ENCODE peak calls at places on chromosomes 13 and 19, in ten cellular contexts. R, P, E, K, B, T, Q, A, F and C are unnamed samples.

GRCh38 chr13:95296326-95296939 is 4.8 kb downstream of the ABCC4 start:
- DNase-seq in R (peak; percentile 39), P (peak; percentile 16), E (no peak), K (no peak), B (no peak), T (no peak), Q (peak; percentile 6), A (peak; percentile 11), F (no peak), C (no peak)

GRCh38 chr13:112756967-112757758 is 67.3 kb downstream of the ATP11A start:
- DNase-seq in R (no peak), P (no peak), E (no peak), K (no peak), B (peak; percentile 93), T (no peak), Q (no peak), A (no peak), F (no peak), C (no peak)

GRCh38 chr19:10553943-10554381 is 10.3 kb downstream of the ATG4D start:
- DNase-seq in R (no peak), P (peak; percentile 31), E (peak; percentile 51), K (peak; percentile 40), B (no peak), T (peak; percentile 83), Q (peak; percentile 80), A (peak; percentile 68), F (no peak), C (peak; percentile 65)

GRCh38 chr19:33280351-33280921 is 21.9 kb downstream of the CEBPA start:
- DNase-seq in R (no peak), P (peak; percentile 44), E (no peak), K (no peak), B (no peak), T (peak; percentile 74), Q (peak; percentile 62), A (no peak), F (no peak), C (peak; percentile 47)

GRCh38 chr19:2560369-2560768 is 84.4 kb downstream of the GADD45B start:
- DNase-seq in R (no peak), P (no peak), E (no peak), K (no peak), B (no peak), T (no peak), Q (no peak), A (no peak), F (no peak), C (no peak)

GRCh38 chr13:44373601-44374347 is at the start of gene SERP2:
- DNase-seq in R (no peak), P (no peak), E (no peak), K (no peak), B (no peak), T (peak; percentile 38), Q (peak; percentile 28), A (no peak), F (peak; percentile 33), C (no peak)

GRCh38 chr19:45711851-45712698 is 18.6 kb downstream of the FBXO46 start:
- DNase-seq in R (no peak), P (no peak), E (no peak), K (no peak), B (no peak), T (no peak), Q (no peak), A (no peak), F (no peak), C (no peak)

GRCh38 chr13:20128459-20128927 is 32.4 kb downstream of the GJA3 start:
- DNase-seq in R (no peak), P (no peak), E (no peak), K (no peak), B (no peak), T (no peak), Q (no peak), A (peak; percentile 23), F (no peak), C (no peak)

GRCh38 chr19:43290568-43291359 is 21.4 kb upstream of the PSG9 start:
- DNase-seq in R (no peak), P (no peak), E (no peak), K (no peak), B (no peak), T (no peak), Q (no peak), A (no peak), F (no peak), C (no peak)

GRCh38 chr19:10612515-10613119 is 12.7 kb upstream of the SLC44A2 start:
- DNase-seq in R (no peak), P (no peak), E (no peak), K (no peak), B (no peak), T (no peak), Q (no peak), A (no peak), F (no peak), C (no peak)

GRCh38 chr13:98575009-98575866 is 1.7 kb downstream of the STK24 start:
- DNase-seq in R (peak; percentile 47), P (no peak), E (no peak), K (no peak), B (no peak), T (no peak), Q (no peak), A (peak; percentile 45), F (peak; percentile 17), C (no peak)

GRCh38 chr19:53132231-53132991 is at the start of gene ZNF415:
- DNase-seq in R (peak; percentile 1), P (peak; percentile 28), E (no peak), K (no peak), B (peak; percentile 92), T (peak; percentile 77), Q (peak; percentile 73), A (peak; percentile 42), F (peak; percentile 81), C (peak; percentile 21)

GRCh38 chr19:8206147-8207087 is 2.8 kb upstream of the CERS4 start:
- DNase-seq in R (no peak), P (no peak), E (no peak), K (no peak), B (peak; percentile 16), T (no peak), Q (no peak), A (no peak), F (no peak), C (no peak)

GRCh38 chr19:17112700-17113099 is 37.1 kb downstream of the MYO9B start:
- DNase-seq in R (no peak), P (no peak), E (no peak), K (no peak), B (no peak), T (no peak), Q (no peak), A (no peak), F (no peak), C (no peak)

GRCh38 chr19:12784871-12785430 is 6.3 kb upstream of the JUNB start:
- DNase-seq in R (no peak), P (peak; percentile 30), E (no peak), K (peak; percentile 48), B (no peak), T (no peak), Q (no peak), A (peak; percentile 65), F (no peak), C (no peak)

GRCh38 chr19:17420267-17420924 is 549 bp downstream of the MVB12A start:
- DNase-seq in R (peak; percentile 61), P (peak; percentile 27), E (no peak), K (no peak), B (no peak), T (peak; percentile 39), Q (peak; percentile 35), A (peak; percentile 18), F (peak; percentile 40), C (no peak)

GRCh38 chr13:57345526-57345925 is 178.5 kb downstream of the PRR20E start:
- DNase-seq in R (no peak), P (no peak), E (no peak), K (no peak), B (no peak), T (no peak), Q (no peak), A (no peak), F (no peak), C (no peak)

GRCh38 chr13:37616131-37616530 is 17.6 kb upstream of the POSTN start:
- DNase-seq in R (peak; percentile 33), P (no peak), E (no peak), K (no peak), B (no peak), T (no peak), Q (no peak), A (no peak), F (peak; percentile 63), C (no peak)

GRCh38 chr13:72141845-72142470 is 275.0 kb upstream of the DACH1 start:
- DNase-seq in R (no peak), P (no peak), E (no peak), K (no peak), B (no peak), T (no peak), Q (no peak), A (no peak), F (no peak), C (no peak)

GRCh38 chr13:40629678-40630384 is 36.6 kb downstream of the FOXO1 start:
- DNase-seq in R (no peak), P (no peak), E (no peak), K (no peak), B (no peak), T (peak; percentile 33), Q (no peak), A (no peak), F (no peak), C (no peak)

GRCh38 chr13:82898625-82899024 is 983.6 kb downstream of the SLITRK1 start:
- DNase-seq in R (no peak), P (no peak), E (no peak), K (no peak), B (no peak), T (no peak), Q (no peak), A (no peak), F (no peak), C (no peak)

GRCh38 chr19:13781547-13781946 is 7.3 kb downstream of the C19orf53 start:
- DNase-seq in R (no peak), P (no peak), E (no peak), K (no peak), B (no peak), T (no peak), Q (no peak), A (no peak), F (peak; percentile 86), C (no peak)

GRCh38 chr19:49347191-49347590 is 12.0 kb downstream of the CD37 start:
- DNase-seq in R (no peak), P (no peak), E (no peak), K (no peak), B (no peak), T (no peak), Q (no peak), A (no peak), F (no peak), C (no peak)

GRCh38 chr13:20714563-20715339 is 11.3 kb downstream of the IL17D start:
- DNase-seq in R (no peak), P (no peak), E (no peak), K (no peak), B (no peak), T (no peak), Q (no peak), A (no peak), F (peak; percentile 31), C (no peak)

GRCh38 chr19:555474-555808 is 11.6 kb downstream of the GZMM start:
- DNase-seq in R (no peak), P (no peak), E (no peak), K (no peak), B (no peak), T (no peak), Q (no peak), A (no peak), F (no peak), C (no peak)

GRCh38 chr19:2451741-2452140 is 5.0 kb downstream of the LMNB2 start:
- DNase-seq in R (no peak), P (no peak), E (no peak), K (no peak), B (no peak), T (no peak), Q (no peak), A (no peak), F (no peak), C (no peak)

GRCh38 chr13:31009166-31009565 is 76.7 kb downstream of the TEX26 start:
- DNase-seq in R (no peak), P (no peak), E (no peak), K (no peak), B (no peak), T (no peak), Q (no peak), A (no peak), F (no peak), C (no peak)